ENCODE peak calls at places on chromosomes 13 and 19, in five cellular contexts. B is GM12878, Y is H1, R is NT2/D1, G is HepG2. V is an unnamed sample.

GRCh38 chr13:27665761-27666160 is 44.1 kb downstream of the POLR1D start:
- DNase-seq in B (no peak), Y (no peak), G (no peak), R (no peak), V (no peak)

GRCh38 chr19:7242601-7243258 is 51.5 kb downstream of the INSR start:
- DNase-seq in B (peak; percentile 77), R (no peak), G (no peak), Y (no peak), V (no peak)

GRCh38 chr13:80655778-80656518 is 315.0 kb upstream of the SPRY2 start:
- DNase-seq in G (no peak), Y (no peak), B (no peak), R (no peak), V (no peak)

GRCh38 chr13:28532226-28533048 is 37.5 kb upstream of the FLT1 start:
- DNase-seq in B (no peak), R (no peak), G (no peak), Y (peak; percentile 71), V (no peak)

GRCh38 chr13:27122036-27122435 is 49.6 kb downstream of the USP12 start:
- DNase-seq in R (no peak), B (no peak), G (no peak), Y (no peak), V (no peak)

GRCh38 chr19:38793186-38793585 is 4.2 kb downstream of the LGALS7B start:
- DNase-seq in Y (no peak), B (no peak), R (no peak), G (no peak), V (no peak)

GRCh38 chr19:45468803-45469131 is 971 bp downstream of the FOSB start:
- DNase-seq in G (no peak), B (no peak), R (no peak), Y (no peak), V (no peak)

GRCh38 chr13:98099627-98100026 is 43.3 kb upstream of the FARP1 start:
- DNase-seq in R (no peak), B (no peak), G (no peak), Y (no peak), V (no peak)

GRCh38 chr13:28110414-28110813 is 10.0 kb upstream of the FLT3 start:
- DNase-seq in Y (no peak), G (no peak), B (no peak), R (no peak), V (no peak)

GRCh38 chr13:38415233-38415632 is 65.6 kb downstream of the UFM1 start:
- DNase-seq in G (no peak), Y (no peak), R (no peak), B (peak; percentile 72), V (peak; percentile 12)

GRCh38 chr13:95156208-95156607 is 145.0 kb downstream of the ABCC4 start:
- DNase-seq in B (no peak), R (no peak), Y (no peak), G (peak; percentile 6), V (no peak)

GRCh38 chr13:40116008-40116407 is 460.5 kb downstream of the COG6 start:
- DNase-seq in B (peak; percentile 48), G (peak; percentile 73), Y (no peak), R (no peak), V (peak; percentile 45)

GRCh38 chr19:44570984-44571684 is 41.7 kb upstream of the CEACAM20 start:
- DNase-seq in G (peak; percentile 80), B (no peak), R (peak; percentile 55), Y (peak; percentile 80), V (peak; percentile 71)

GRCh38 chr19:36449059-36449670 is 30.7 kb upstream of the ZFP82 start:
- DNase-seq in R (no peak), G (no peak), B (no peak), Y (no peak), V (no peak)

GRCh38 chr19:49854861-49855263 is 3.9 kb downstream of the PTOV1 start:
- DNase-seq in B (no peak), G (no peak), Y (no peak), R (no peak), V (no peak)

GRCh38 chr13:43293561-43293960 is 270.2 kb downstream of the DNAJC15 start:
- DNase-seq in G (no peak), Y (no peak), B (no peak), R (no peak), V (no peak)

GRCh38 chr19:17512574-17512939 is 1.1 kb downstream of the PGLS start:
- DNase-seq in G (no peak), B (no peak), R (no peak), Y (no peak), V (no peak)

GRCh38 chr19:501646-502045 is 5.4 kb downstream of the MADCAM1 start:
- DNase-seq in B (no peak), R (no peak), Y (no peak), G (no peak), V (no peak)

GRCh38 chr19:1131718-1132552 is 28.1 kb downstream of the GPX4 start:
- DNase-seq in B (peak; percentile 21), Y (no peak), G (no peak), R (peak; percentile 57), V (no peak)

GRCh38 chr13:110393761-110394160 is 86.7 kb downstream of the COL4A2 start:
- DNase-seq in Y (no peak), R (no peak), G (no peak), B (no peak), V (no peak)

GRCh38 chr13:45121421-45121820 is 1.1 kb downstream of the GTF2F2 start:
- DNase-seq in B (no peak), Y (no peak), G (peak; percentile 16), R (no peak), V (peak; percentile 23)

GRCh38 chr19:1618157-1619093 is 13.2 kb upstream of the UQCR11 start:
- DNase-seq in B (no peak), R (peak; percentile 40), G (peak; percentile 41), Y (peak; percentile 73), V (peak; percentile 54)

GRCh38 chr13:107223867-107224266 is 655.9 kb upstream of the ARGLU1 start:
- DNase-seq in R (no peak), Y (no peak), B (no peak), G (no peak), V (no peak)

GRCh38 chr19:39937792-39938191 is 3.4 kb upstream of the FCGBP start:
- DNase-seq in R (no peak), G (no peak), Y (no peak), B (no peak), V (no peak)

GRCh38 chr13:62331384-62331783 is 915.7 kb upstream of the PCDH20 start:
- DNase-seq in Y (no peak), G (no peak), B (no peak), R (no peak), V (no peak)

GRCh38 chr13:62337109-62337880 is 921.6 kb upstream of the PCDH20 start:
- DNase-seq in B (no peak), G (no peak), Y (no peak), R (no peak), V (no peak)

GRCh38 chr13:62333466-62333865 is 917.8 kb upstream of the PCDH20 start:
- DNase-seq in Y (no peak), B (no peak), R (no peak), G (no peak), V (no peak)

DNA sequence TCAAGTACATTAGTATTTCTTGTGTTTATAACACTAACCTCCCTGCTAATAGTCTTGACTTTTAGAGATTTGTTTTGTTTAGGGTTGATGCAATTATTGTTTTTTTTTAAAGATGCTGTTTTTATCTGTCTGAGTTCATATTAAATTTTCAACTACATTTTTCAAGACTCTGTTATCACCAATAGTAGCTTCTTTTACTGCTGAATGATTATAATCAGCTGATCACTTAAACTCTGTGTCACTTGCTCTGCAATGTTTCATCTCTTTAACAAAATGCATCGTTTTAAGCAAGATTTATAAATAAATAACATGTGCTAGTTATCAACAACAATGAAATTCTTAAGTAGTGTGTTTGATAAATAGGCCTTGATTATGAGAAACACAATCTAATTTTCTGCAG is 920.9 kb upstream of the PCDH20 start:
- DNase-seq in B (no peak), Y (no peak), R (no peak), G (no peak), V (no peak)
- TF ChIP-seq SUZ12 in B (no peak), Y (no peak), R (no peak), G (no peak), V (no peak)

DNA sequence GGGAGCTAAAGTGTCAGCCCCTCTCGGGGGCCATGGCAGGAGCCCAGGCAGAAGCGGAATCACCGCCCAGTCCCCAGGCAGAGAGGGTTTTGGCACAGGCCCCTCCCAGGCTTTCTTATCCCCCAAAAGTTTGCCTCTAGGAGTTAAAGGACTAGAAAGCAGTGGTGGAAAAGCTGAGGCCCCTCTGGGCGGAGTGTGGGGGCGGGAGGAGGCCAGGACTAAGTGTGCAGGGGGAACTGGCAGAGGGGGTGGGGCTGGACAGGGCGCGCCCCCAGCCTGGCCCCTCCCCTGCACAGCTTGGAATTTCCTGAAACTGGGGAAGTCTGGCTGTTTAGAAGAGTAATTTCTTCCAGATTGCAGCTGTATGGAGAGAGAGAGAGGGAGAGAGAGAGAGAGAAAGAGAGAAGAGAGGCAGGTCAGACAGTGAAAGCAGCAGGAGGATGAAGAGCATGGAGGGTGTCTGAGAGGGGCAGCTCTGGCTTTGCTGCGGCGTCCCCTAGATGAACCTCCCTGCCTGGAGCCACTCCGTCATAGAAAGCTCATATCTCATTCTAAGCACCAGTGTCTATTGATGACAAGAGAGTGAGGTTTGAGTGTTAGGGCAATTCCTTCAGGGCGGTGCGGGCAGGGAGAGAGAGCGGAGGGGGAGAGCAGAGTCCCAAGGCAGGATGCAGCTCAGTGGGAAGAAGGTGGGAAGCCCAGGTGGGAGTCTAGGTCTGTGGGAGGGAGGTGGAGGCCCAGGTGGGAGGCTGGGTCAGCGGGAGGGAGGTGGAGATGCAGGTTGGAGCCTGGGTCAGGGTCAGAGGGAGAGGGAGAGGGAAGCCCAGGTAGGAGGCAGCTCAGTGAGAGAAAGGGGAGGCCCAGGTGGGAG is at the start of gene CDC42EP5:
- DNase-seq in G (no peak), R (no peak), B (no peak), Y (no peak), V (no peak)
- TF ChIP-seq SUZ12 in G (no peak), R (no peak), B (no peak), Y (no peak), V (no peak)

GRCh38 chr19:57276430-57276829 is 3.9 kb upstream of the ZNF460 start:
- DNase-seq in B (no peak), R (no peak), G (peak; percentile 45), Y (no peak), V (no peak)

GRCh38 chr19:57279418-57280164 is 694 bp upstream of the ZNF460 start:
- DNase-seq in B (peak; percentile 77), G (peak; percentile 95), R (peak; percentile 71), Y (peak; percentile 80), V (peak; percentile 85)

GRCh38 chr19:57282011-57282636 is 1.8 kb downstream of the ZNF460 start:
- DNase-seq in B (peak; percentile 57), Y (no peak), G (no peak), R (no peak), V (no peak)

GRCh38 chr19:57280165-57280912 is at the start of gene ZNF460:
- DNase-seq in G (peak; percentile 94), R (peak; percentile 93), B (peak; percentile 88), Y (peak; percentile 97), V (peak; percentile 95)

DNA sequence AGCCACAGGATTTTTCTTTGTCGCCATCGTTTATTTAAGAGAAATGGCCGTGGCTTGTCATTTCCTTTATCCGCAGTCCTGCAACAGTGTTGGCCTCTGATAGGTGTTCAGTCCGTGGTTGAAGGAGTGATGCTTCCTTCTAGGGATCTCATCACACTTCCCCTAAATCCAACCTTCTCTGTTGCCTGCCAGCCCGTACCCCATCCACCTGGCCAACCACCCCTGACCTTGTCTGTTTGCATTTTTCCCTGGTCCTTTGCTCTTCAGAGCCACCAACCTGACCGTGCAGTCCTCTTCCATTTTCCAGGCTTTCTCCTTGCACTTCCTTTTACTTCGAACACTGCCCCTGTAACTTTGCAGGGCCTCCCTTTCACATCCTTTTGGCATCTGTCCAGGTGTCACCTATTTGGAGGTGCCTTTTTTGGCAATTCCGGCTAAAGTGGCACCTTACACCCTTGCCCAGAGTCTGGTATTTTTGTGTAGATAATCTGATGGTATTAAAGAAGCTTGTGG is 684 bp downstream of the ZNF460 start:
- DNase-seq in R (no peak), G (no peak), Y (no peak), B (no peak), V (no peak)
- TF ChIP-seq SUZ12 in R (no peak), G (no peak), Y (no peak), B (no peak), V (no peak)

GRCh38 chr19:28764066-28764465 is 448.9 kb downstream of the UQCRFS1 start:
- DNase-seq in Y (no peak), R (no peak), B (no peak), G (no peak), V (no peak)
- TF ChIP-seq SUZ12 in Y (no peak), R (no peak), B (no peak), G (no peak), V (no peak)

V was measured in HEK293T.